ENCODE peak calls at places on chromosomes 4 and X, in eight cellular contexts. P is H1; W is GM12865; V is left ventricle myocardium inferior; O is adipocyte; T is CD8-positive, alpha-beta memory T cell; E is fibroblast of mammary gland; S is cardiac muscle cell. B is an unnamed sample.
A peak's percentile ranks its signal among the peaks of the same experiment; 100 is the strongest.

GRCh38 chr4:183183906-183184535 is 85.0 kb downstream of the WWC2 start:
- DNase-seq in P (no peak), W (no peak), V (no peak), O (no peak), T (no peak), E (no peak), S (no peak), B (no peak)

GRCh38 chrX:7147431-7147977 is at the start of gene STS:
- DNase-seq in P (no peak), W (peak; percentile 55), V (peak; percentile 38), O (peak; percentile 77), T (no peak), E (peak; percentile 20), S (peak; percentile 46), B (no peak)

GRCh38 chrX:96906741-96907140 is 23.0 kb downstream of the RPA4 start:
- DNase-seq in P (no peak), W (no peak), V (no peak), O (no peak), T (no peak), E (peak; percentile 56), S (peak; percentile 39), B (no peak)

GRCh38 chrX:77505227-77505626 is 58.0 kb downstream of the FGF16 start:
- DNase-seq in P (no peak), W (peak; percentile 5), V (no peak), O (peak; percentile 46), T (no peak), E (peak; percentile 53), S (peak; percentile 72), B (no peak)

GRCh38 chr4:85370400-85371032 is 104.4 kb upstream of the ARHGAP24 start:
- DNase-seq in P (peak; percentile 7), W (peak; percentile 63), V (no peak), O (peak; percentile 60), T (no peak), E (peak; percentile 63), S (peak; percentile 67), B (no peak)

GRCh38 chrX:9372866-9373265 is 92.0 kb upstream of the TBL1X start:
- DNase-seq in P (no peak), W (no peak), V (no peak), O (no peak), T (no peak), E (no peak), S (no peak), B (no peak)

GRCh38 chrX:13689519-13690211 is 737 bp downstream of the RAB9A start:
- DNase-seq in P (no peak), W (no peak), V (no peak), O (peak; percentile 51), T (no peak), E (peak; percentile 50), S (peak; percentile 27), B (peak; percentile 34)

GRCh38 chrX:142095816-142096215 is 109.3 kb downstream of the MAGEC2 start:
- DNase-seq in P (no peak), W (no peak), V (no peak), O (no peak), T (no peak), E (no peak), S (no peak), B (no peak)

GRCh38 chrX:138001219-138001618 is 435.3 kb downstream of the ZIC3 start:
- DNase-seq in P (no peak), W (no peak), V (no peak), O (no peak), T (no peak), E (no peak), S (no peak), B (no peak)

GRCh38 chr4:153916273-153916755 is 127.4 kb upstream of the SFRP2 start:
- DNase-seq in P (no peak), W (peak; percentile 75), V (no peak), O (no peak), T (no peak), E (no peak), S (no peak), B (no peak)

GRCh38 chr4:604131-604530 is 21.2 kb upstream of the PDE6B start:
- DNase-seq in P (no peak), W (no peak), V (no peak), O (no peak), T (no peak), E (no peak), S (no peak), B (no peak)

GRCh38 chr4:105715692-105716278 is 7.2 kb downstream of the GSTCD start:
- DNase-seq in P (no peak), W (peak; percentile 21), V (no peak), O (peak; percentile 84), T (no peak), E (peak; percentile 56), S (peak; percentile 55), B (no peak)

GRCh38 chr4:104907074-104907649 is 239.5 kb upstream of the TET2 start:
- DNase-seq in P (no peak), W (no peak), V (no peak), O (no peak), T (no peak), E (no peak), S (no peak), B (no peak)

GRCh38 chr4:2786152-2786671 is 6.7 kb upstream of the SH3BP2 start:
- DNase-seq in P (no peak), W (peak; percentile 74), V (no peak), O (no peak), T (peak; percentile 49), E (no peak), S (no peak), B (no peak)

GRCh38 chr4:56260320-56260719 is 127.0 kb downstream of the AASDH start:
- DNase-seq in P (no peak), W (no peak), V (no peak), O (no peak), T (no peak), E (no peak), S (no peak), B (no peak)

GRCh38 chrX:151505796-151506195 is 57.7 kb upstream of the PASD1 start:
- DNase-seq in P (no peak), W (peak; percentile 14), V (no peak), O (peak; percentile 31), T (no peak), E (peak; percentile 11), S (peak; percentile 0), B (peak; percentile 32)

GRCh38 chr4:163595590-163595989 is 101.1 kb downstream of the TMA16 start:
- DNase-seq in P (no peak), W (no peak), V (no peak), O (no peak), T (no peak), E (no peak), S (no peak), B (no peak)

GRCh38 chr4:53119685-53120084 is 246.2 kb downstream of the SCFD2 start:
- DNase-seq in P (no peak), W (no peak), V (no peak), O (peak; percentile 81), T (no peak), E (peak; percentile 66), S (peak; percentile 89), B (no peak)

GRCh38 chr4:60216752-60217151 is 983.4 kb upstream of the ADGRL3 start:
- DNase-seq in P (no peak), W (no peak), V (no peak), O (peak; percentile 71), T (no peak), E (peak; percentile 62), S (peak; percentile 76), B (no peak)

GRCh38 chrX:155766321-155766720 is 114.8 kb upstream of the VAMP7 start:
- DNase-seq in P (no peak), W (no peak), V (no peak), O (no peak), T (no peak), E (no peak), S (no peak), B (no peak)

GRCh38 chr4:8391972-8392371 is 48.6 kb downstream of the ACOX3 start:
- DNase-seq in P (no peak), W (peak; percentile 84), V (peak; percentile 60), O (peak; percentile 70), T (no peak), E (peak; percentile 93), S (peak; percentile 94), B (no peak)

GRCh38 chr4:179110356-179110755 is 1668.1 kb upstream of the AGA start:
- DNase-seq in P (no peak), W (no peak), V (no peak), O (peak; percentile 26), T (no peak), E (peak; percentile 38), S (no peak), B (no peak)

GRCh38 chrX:52271212-52271611 is 86.5 kb downstream of the MAGED4 start:
- DNase-seq in P (peak; percentile 7), W (peak; percentile 3), V (no peak), O (no peak), T (no peak), E (peak; percentile 15), S (peak; percentile 11), B (peak; percentile 37)

GRCh38 chrX:23779025-23779424 is 3.9 kb upstream of the SAT1 start:
- DNase-seq in P (no peak), W (no peak), V (no peak), O (peak; percentile 62), T (no peak), E (peak; percentile 73), S (no peak), B (no peak)

GRCh38 chr4:16764622-16765021 is 133.8 kb downstream of the LDB2 start:
- DNase-seq in P (no peak), W (no peak), V (no peak), O (no peak), T (no peak), E (peak; percentile 25), S (peak; percentile 25), B (peak; percentile 23)
- H3K4me3 ChIP-seq in P (no peak overlapping the region), W (no peak overlapping the region), V (no peak overlapping the region), O (no peak overlapping the region), T (no peak overlapping the region), E (no peak overlapping the region), S (no peak overlapping the region), B (no peak overlapping the region)

GRCh38 chrX:37786666-37787337 is 6.9 kb downstream of the CYBB start:
- DNase-seq in P (no peak), W (peak; percentile 72), V (no peak), O (no peak), T (no peak), E (no peak), S (no peak), B (no peak)
- H3K4me3 ChIP-seq in P (no peak overlapping the region), W (peak overlapping the region; percentile 43), V (no peak overlapping the region), O (no peak overlapping the region), T (no peak overlapping the region), E (no peak overlapping the region), S (no peak overlapping the region), B (no peak overlapping the region)

GRCh38 chr4:152308925-152309324 is 227.0 kb downstream of the FBXW7 start:
- DNase-seq in P (no peak), W (no peak), V (no peak), O (no peak), T (no peak), E (no peak), S (no peak), B (no peak)
- H3K4me3 ChIP-seq in P (no peak overlapping the region), W (no peak overlapping the region), V (no peak overlapping the region), O (no peak overlapping the region), T (no peak overlapping the region), E (no peak overlapping the region), S (no peak overlapping the region), B (no peak overlapping the region)

DNA sequence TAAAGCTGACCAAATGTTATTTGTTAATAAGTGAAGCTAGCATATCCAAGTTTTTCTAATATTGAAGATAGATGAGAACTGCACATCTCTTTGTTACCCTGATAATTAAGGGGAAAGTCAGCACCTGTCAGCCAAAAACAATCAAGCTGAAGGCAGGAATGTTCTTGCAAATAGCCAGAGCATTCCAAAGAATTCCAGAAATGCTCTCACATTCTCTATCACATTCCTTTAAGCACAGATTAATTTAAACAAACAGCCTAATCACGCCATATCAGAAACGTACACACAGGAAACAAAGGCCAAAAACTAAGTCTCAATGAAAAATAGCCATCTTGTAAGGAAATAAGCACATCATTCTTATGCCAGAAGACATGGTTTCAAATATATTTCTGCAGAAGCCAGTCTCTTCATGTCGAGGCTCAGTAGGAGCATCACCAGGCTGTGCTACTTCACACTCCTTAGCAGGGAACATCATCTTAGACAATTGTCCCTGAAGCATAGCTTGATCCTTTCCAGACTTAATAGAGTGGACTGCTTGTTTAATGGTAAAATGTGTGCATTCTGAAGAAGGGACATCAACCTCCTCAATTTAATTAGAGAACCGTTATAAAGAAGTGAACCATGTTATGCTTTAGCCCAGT is 252.9 kb upstream of the TTC29 start:
- DNase-seq in P (no peak), W (no peak), V (no peak), O (peak; percentile 35), T (no peak), E (no peak), S (peak; percentile 55), B (no peak)
- H3K4me3 ChIP-seq in P (no peak overlapping the region), W (no peak overlapping the region), V (no peak overlapping the region), O (no peak overlapping the region), T (no peak overlapping the region), E (no peak overlapping the region), S (no peak overlapping the region), B (no peak overlapping the region)

B was measured in H7.